ENCODE peak calls at places on chromosomes 11 and 22, in four cellular contexts. One of them, this sample, is unnamed.
A peak's percentile ranks its signal among the peaks of the same experiment; 100 is the strongest.

GRCh38 chr11:65663634-65664200 is 1.0 kb upstream of the RELA start:
- DNase-seq in type B pancreatic cell: no peak
- DNase-seq in cardiac fibroblast: peak; percentile 79
- DNase-seq in stomach: peak; percentile 57
- DNase-seq in this sample: no peak

GRCh38 chr22:44037519-44038370 is 13.6 kb downstream of the PARVB start:
- DNase-seq in stomach: no peak
- DNase-seq in cardiac fibroblast: peak; percentile 87
- DNase-seq in type B pancreatic cell: no peak
- DNase-seq in this sample: no peak

GRCh38 chr11:65703846-65704245 is 8.2 kb upstream of the KAT5 start:
- DNase-seq in cardiac fibroblast: no peak
- DNase-seq in type B pancreatic cell: no peak
- DNase-seq in stomach: no peak
- DNase-seq in this sample: no peak

GRCh38 chr11:88171982-88172381 is 3.3 kb downstream of the RAB38 start:
- DNase-seq in cardiac fibroblast: no peak
- DNase-seq in stomach: no peak
- DNase-seq in type B pancreatic cell: no peak
- DNase-seq in this sample: no peak

GRCh38 chr22:50507421-50507990 is at the start of gene LMF2:
- DNase-seq in cardiac fibroblast: no peak
- DNase-seq in stomach: peak; percentile 94
- DNase-seq in type B pancreatic cell: peak; percentile 96
- DNase-seq in this sample: peak; percentile 87

GRCh38 chr22:28332410-28332809 is 347.2 kb downstream of the TTC28 start:
- DNase-seq in stomach: no peak
- DNase-seq in cardiac fibroblast: no peak
- DNase-seq in type B pancreatic cell: no peak
- DNase-seq in this sample: no peak

GRCh38 chr11:94528551-94528950 is 15.2 kb upstream of the FUT4 start:
- DNase-seq in type B pancreatic cell: no peak
- DNase-seq in stomach: no peak
- DNase-seq in cardiac fibroblast: no peak
- DNase-seq in this sample: no peak

GRCh38 chr11:108790501-108791299 is 125.8 kb downstream of the DDX10 start:
- DNase-seq in type B pancreatic cell: no peak
- DNase-seq in stomach: no peak
- DNase-seq in cardiac fibroblast: no peak
- DNase-seq in this sample: no peak

GRCh38 chr11:119087747-119088241 is 3.1 kb downstream of the HMBS start:
- DNase-seq in type B pancreatic cell: no peak
- DNase-seq in cardiac fibroblast: no peak
- DNase-seq in stomach: no peak
- DNase-seq in this sample: no peak

GRCh38 chr11:73141031-73141308 is 1.1 kb downstream of the FCHSD2 start:
- DNase-seq in cardiac fibroblast: no peak
- DNase-seq in type B pancreatic cell: no peak
- DNase-seq in stomach: no peak
- DNase-seq in this sample: no peak

GRCh38 chr11:103709366-103709765 is 327.1 kb upstream of the DDI1 start:
- DNase-seq in cardiac fibroblast: no peak
- DNase-seq in stomach: no peak
- DNase-seq in type B pancreatic cell: no peak
- DNase-seq in this sample: no peak

GRCh38 chr11:115060840-115061239 is 382.5 kb downstream of the NXPE2 start:
- DNase-seq in cardiac fibroblast: no peak
- DNase-seq in stomach: no peak
- DNase-seq in type B pancreatic cell: no peak
- DNase-seq in this sample: no peak

GRCh38 chr22:19743626-19744025 is 17.0 kb upstream of the TBX1 start:
- DNase-seq in type B pancreatic cell: no peak
- DNase-seq in stomach: no peak
- DNase-seq in cardiac fibroblast: no peak
- DNase-seq in this sample: no peak

GRCh38 chr11:72767203-72768062 is 15.2 kb upstream of the ARAP1 start:
- DNase-seq in type B pancreatic cell: no peak
- DNase-seq in stomach: no peak
- DNase-seq in cardiac fibroblast: no peak
- DNase-seq in this sample: no peak

GRCh38 chr11:116586392-116586791 is 186.4 kb downstream of the BUD13 start:
- DNase-seq in stomach: no peak
- DNase-seq in type B pancreatic cell: no peak
- DNase-seq in cardiac fibroblast: no peak
- DNase-seq in this sample: no peak

GRCh38 chr11:2166091-2166851 is 5.3 kb upstream of the INS start:
- DNase-seq in stomach: peak; percentile 46
- DNase-seq in cardiac fibroblast: no peak
- DNase-seq in type B pancreatic cell: no peak
- DNase-seq in this sample: peak; percentile 29

GRCh38 chr11:64118871-64119495 is 46.9 kb downstream of the MACROD1 start:
- DNase-seq in type B pancreatic cell: no peak
- DNase-seq in cardiac fibroblast: no peak
- DNase-seq in stomach: no peak
- DNase-seq in this sample: no peak

GRCh38 chr11:111951565-111951964 is 14.4 kb downstream of the DIXDC1 start:
- DNase-seq in stomach: no peak
- DNase-seq in cardiac fibroblast: no peak
- DNase-seq in type B pancreatic cell: no peak
- DNase-seq in this sample: no peak

GRCh38 chr22:42022162-42022847 is 23.7 kb downstream of the WBP2NL start:
- DNase-seq in cardiac fibroblast: no peak
- DNase-seq in type B pancreatic cell: no peak
- DNase-seq in stomach: no peak
- DNase-seq in this sample: no peak

GRCh38 chr11:129148487-129148886 is 43.6 kb downstream of the ARHGAP32 start:
- DNase-seq in cardiac fibroblast: no peak
- DNase-seq in type B pancreatic cell: no peak
- DNase-seq in stomach: no peak
- DNase-seq in this sample: no peak

GRCh38 chr11:131195801-131196517 is 174.5 kb upstream of the NTM start:
- DNase-seq in type B pancreatic cell: no peak
- DNase-seq in stomach: peak; percentile 71
- DNase-seq in cardiac fibroblast: peak; percentile 56
- DNase-seq in this sample: no peak

GRCh38 chr11:17613983-17614382 is 66.9 kb downstream of the OTOG start:
- DNase-seq in cardiac fibroblast: no peak
- DNase-seq in type B pancreatic cell: no peak
- DNase-seq in stomach: no peak
- DNase-seq in this sample: no peak

GRCh38 chr22:24247564-24248344 is 2.9 kb upstream of the GGT5 start:
- DNase-seq in type B pancreatic cell: peak; percentile 84
- DNase-seq in stomach: peak; percentile 88
- DNase-seq in cardiac fibroblast: peak; percentile 100
- DNase-seq in this sample: no peak

GRCh38 chr11:77471520-77472234 is 2.2 kb downstream of the PAK1 start:
- DNase-seq in cardiac fibroblast: no peak
- DNase-seq in type B pancreatic cell: no peak
- DNase-seq in stomach: peak; percentile 72
- DNase-seq in this sample: no peak

GRCh38 chr22:36839356-36840073 is 21.3 kb upstream of the NCF4 start:
- DNase-seq in cardiac fibroblast: peak; percentile 10
- DNase-seq in type B pancreatic cell: no peak
- DNase-seq in stomach: no peak
- DNase-seq in this sample: no peak

GRCh38 chr11:35845860-35846259 is 98.0 kb upstream of the LDLRAD3 start:
- DNase-seq in stomach: no peak
- DNase-seq in type B pancreatic cell: no peak
- DNase-seq in cardiac fibroblast: no peak
- DNase-seq in this sample: no peak

GRCh38 chr22:49107561-49107960 is 720.1 kb downstream of the BRD1 start:
- DNase-seq in type B pancreatic cell: no peak
- DNase-seq in cardiac fibroblast: no peak
- DNase-seq in stomach: no peak
- DNase-seq in this sample: no peak

GRCh38 chr22:39577361-39577760 is 6.8 kb downstream of the CACNA1I start:
- DNase-seq in type B pancreatic cell: no peak
- DNase-seq in stomach: no peak
- DNase-seq in cardiac fibroblast: no peak
- DNase-seq in this sample: no peak

GRCh38 chr11:123742334-123742733 is 874 bp upstream of the ZNF202 start:
- DNase-seq in type B pancreatic cell: no peak
- DNase-seq in cardiac fibroblast: no peak
- DNase-seq in stomach: no peak
- DNase-seq in this sample: no peak

GRCh38 chr11:115919341-115920086 is 415.3 kb upstream of the CADM1 start:
- DNase-seq in type B pancreatic cell: no peak
- DNase-seq in cardiac fibroblast: no peak
- DNase-seq in stomach: no peak
- DNase-seq in this sample: no peak

GRCh38 chr11:78525720-78526119 is 48.9 kb downstream of the NARS2 start:
- DNase-seq in stomach: no peak
- DNase-seq in cardiac fibroblast: no peak
- DNase-seq in type B pancreatic cell: no peak
- DNase-seq in this sample: no peak

GRCh38 chr11:14026961-14027360 is 64.4 kb downstream of the SPON1 start:
- DNase-seq in type B pancreatic cell: no peak
- DNase-seq in stomach: no peak
- DNase-seq in cardiac fibroblast: peak; percentile 65
- DNase-seq in this sample: no peak

GRCh38 chr11:131234146-131234680 is 136.2 kb upstream of the NTM start:
- DNase-seq in stomach: no peak
- DNase-seq in type B pancreatic cell: no peak
- DNase-seq in cardiac fibroblast: no peak
- DNase-seq in this sample: no peak

GRCh38 chr11:36447947-36448346 is 62.1 kb downstream of the TRAF6 start:
- DNase-seq in cardiac fibroblast: no peak
- DNase-seq in type B pancreatic cell: no peak
- DNase-seq in stomach: no peak
- DNase-seq in this sample: no peak

GRCh38 chr22:37254867-37255233 is 10.8 kb upstream of the RAC2 start:
- DNase-seq in stomach: no peak
- DNase-seq in type B pancreatic cell: no peak
- DNase-seq in cardiac fibroblast: peak; percentile 77
- DNase-seq in this sample: no peak

GRCh38 chr11:8744423-8744822 is 61.8 kb downstream of the RPL27A start:
- DNase-seq in cardiac fibroblast: no peak
- DNase-seq in type B pancreatic cell: no peak
- DNase-seq in stomach: no peak
- DNase-seq in this sample: no peak

GRCh38 chr11:29432719-29433325 is 584.0 kb downstream of the KCNA4 start:
- DNase-seq in cardiac fibroblast: peak; percentile 45
- DNase-seq in stomach: no peak
- DNase-seq in type B pancreatic cell: no peak
- DNase-seq in this sample: no peak

GRCh38 chr11:30478923-30479322 is 107.2 kb downstream of the MPPED2 start:
- DNase-seq in stomach: no peak
- DNase-seq in cardiac fibroblast: no peak
- DNase-seq in type B pancreatic cell: no peak
- DNase-seq in this sample: no peak
- TF ChIP-seq CTCF in stomach: no peak
- TF ChIP-seq CTCF in cardiac fibroblast: no peak
- TF ChIP-seq CTCF in type B pancreatic cell: no peak
- TF ChIP-seq CTCF in this sample: no peak

GRCh38 chr11:46251954-46252353 is 25.5 kb upstream of the CREB3L1 start:
- DNase-seq in cardiac fibroblast: no peak
- DNase-seq in type B pancreatic cell: no peak
- DNase-seq in stomach: no peak
- DNase-seq in this sample: no peak
- TF ChIP-seq CTCF in cardiac fibroblast: no peak
- TF ChIP-seq CTCF in type B pancreatic cell: no peak
- TF ChIP-seq CTCF in stomach: no peak
- TF ChIP-seq CTCF in this sample: no peak

GRCh38 chr11:70761094-70761905 is 363.0 kb downstream of the CTTN start:
- DNase-seq in type B pancreatic cell: no peak
- DNase-seq in cardiac fibroblast: no peak
- DNase-seq in stomach: no peak
- DNase-seq in this sample: no peak
- TF ChIP-seq CTCF in type B pancreatic cell: no peak
- TF ChIP-seq CTCF in cardiac fibroblast: no peak
- TF ChIP-seq CTCF in stomach: no peak
- TF ChIP-seq CTCF in this sample: no peak

GRCh38 chr11:60345489-60345888 is 18.4 kb downstream of the MS4A6E start:
- DNase-seq in stomach: peak; percentile 46
- DNase-seq in cardiac fibroblast: no peak
- DNase-seq in type B pancreatic cell: no peak
- DNase-seq in this sample: no peak
- TF ChIP-seq CTCF in stomach: no peak
- TF ChIP-seq CTCF in cardiac fibroblast: no peak
- TF ChIP-seq CTCF in type B pancreatic cell: peak; percentile 68
- TF ChIP-seq CTCF in this sample: peak; percentile 13

This sample was measured in natural killer cell.